ENCODE peak calls at places on chromosome 19, in ten cellular contexts. Z, L, T, I, G, V, Q, F, M and U are unnamed samples. For H3K36me3 and H3K4me1, the result is how much of the 10 kb centered on the place peaks cover.

GRCh38 chr19:6239401-6239844 is 40.4 kb downstream of the MLLT1 start:
- DNase-seq in Q (no peak), M (no peak), I (peak), T (no peak), G (no peak), L (peak), V (no peak), Z (peak), F (no peak), U (no peak)

GRCh38 chr19:39928357-39928725 is 6.1 kb downstream of the FCGBP start:
- DNase-seq in G (no peak), I (no peak), Z (no peak), T (no peak), V (no peak), F (no peak), L (no peak), M (no peak), Q (no peak), U (no peak)

GRCh38 chr19:48630289-48631036 is 6.7 kb downstream of the DBP start:
- DNase-seq in M (no peak), L (peak), V (no peak), Q (no peak), F (peak), Z (no peak), T (no peak), G (peak), I (peak), U (no peak)

GRCh38 chr19:17627921-17628320 is 60.2 kb downstream of the UNC13A start:
- DNase-seq in Q (no peak), V (no peak), L (no peak), T (no peak), G (no peak), M (no peak), I (peak), Z (no peak), F (no peak), U (no peak)

GRCh38 chr19:15374105-15374651 is 5.4 kb downstream of the AKAP8 start:
- DNase-seq in F (no peak), I (peak), M (no peak), Q (no peak), G (peak), L (no peak), T (no peak), V (no peak), Z (no peak), U (no peak)

GRCh38 chr19:53657330-53657729 is 25.5 kb downstream of the DPRX start:
- DNase-seq in F (no peak), L (no peak), G (no peak), Q (no peak), V (no peak), T (no peak), Z (no peak), M (no peak), I (no peak), U (no peak)

GRCh38 chr19:39237200-39238184 is 7.3 kb downstream of the IFNL3 start:
- DNase-seq in I (no peak), M (peak), Z (peak), F (peak), V (no peak), T (no peak), Q (peak), L (no peak), G (no peak), U (peak)

GRCh38 chr19:43562211-43562697 is 13.1 kb downstream of the XRCC1 start:
- DNase-seq in L (no peak), I (no peak), Z (no peak), F (no peak), Q (no peak), G (no peak), V (no peak), M (no peak), T (no peak), U (no peak)

GRCh38 chr19:46866407-46867132 is 5.8 kb downstream of the ARHGAP35 start:
- DNase-seq in T (no peak), Q (no peak), V (peak), L (no peak), F (no peak), M (no peak), I (no peak), Z (no peak), G (no peak), U (no peak)

GRCh38 chr19:30676990-30677679 is 305.0 kb downstream of the ZNF536 start:
- DNase-seq in I (no peak), Z (no peak), G (no peak), L (no peak), M (no peak), F (no peak), T (no peak), Q (no peak), V (no peak), U (no peak)

GRCh38 chr19:58569943-58570670 is 3.0 kb downstream of the MZF1 start:
- DNase-seq in Q (no peak), G (no peak), M (peak), L (no peak), Z (no peak), I (no peak), V (no peak), T (no peak), F (no peak), U (no peak)

GRCh38 chr19:10858204-10858828 is 10.1 kb downstream of the C19orf38 start:
- DNase-seq in G (no peak), T (no peak), Z (no peak), L (no peak), Q (no peak), I (no peak), V (peak), F (peak), M (no peak), U (no peak)

GRCh38 chr19:38049105-38049649 is 142.2 kb downstream of the SIPA1L3 start:
- DNase-seq in G (no peak), Q (no peak), Z (no peak), M (no peak), T (no peak), I (no peak), L (no peak), F (no peak), V (no peak), U (no peak)

GRCh38 chr19:51777570-51778460 is 16.8 kb downstream of the FPR2 start:
- DNase-seq in G (no peak), M (no peak), T (no peak), V (peak), L (peak), F (peak), Q (peak), I (peak), Z (peak), U (peak)

GRCh38 chr19:14023404-14024235 is 4.3 kb upstream of the RLN3 start:
- DNase-seq in M (no peak), F (peak), Z (peak), V (peak), L (no peak), T (no peak), Q (no peak), I (peak), G (no peak), U (peak)

GRCh38 chr19:10228925-10229324 is 2.2 kb downstream of the S1PR2 start:
- DNase-seq in Z (no peak), T (no peak), F (peak), Q (no peak), V (peak), M (no peak), I (no peak), G (no peak), L (no peak), U (peak)

GRCh38 chr19:43780706-43781525 is at the start of gene KCNN4:
- DNase-seq in L (no peak), T (no peak), M (no peak), I (no peak), Z (peak), G (no peak), Q (peak), F (no peak), V (peak), U (no peak)

GRCh38 chr19:2237869-2238153 is 1.2 kb downstream of the SF3A2 start:
- DNase-seq in Q (no peak), G (no peak), F (no peak), T (no peak), L (no peak), V (no peak), Z (no peak), M (no peak), I (no peak), U (no peak)

GRCh38 chr19:2237051-2237868 is 636 bp downstream of the SF3A2 start:
- DNase-seq in M (no peak), I (no peak), F (no peak), T (no peak), V (no peak), Z (no peak), L (no peak), Q (no peak), G (no peak), U (no peak)

GRCh38 chr19:2235396-2236284 is 489 bp downstream of the PLEKHJ1 start:
- DNase-seq in G (no peak), I (no peak), Z (no peak), T (no peak), L (peak), M (no peak), Q (no peak), F (peak), V (peak), U (peak)

GRCh38 chr19:2235026-2235395 is 1.1 kb downstream of the PLEKHJ1 start:
- DNase-seq in I (no peak), G (no peak), V (peak), M (no peak), Z (peak), F (no peak), Q (no peak), T (no peak), L (no peak), U (no peak)

GRCh38 chr19:2236285-2237050 is at the start of the genes PLEKHJ1 and SF3A2:
- DNase-seq in G (peak), T (peak), Q (peak), Z (peak), V (peak), I (peak), M (peak), L (peak), F (peak), U (peak)
- H3K36me3 ChIP-seq in G (under half), T (under half), Q (under half), Z (under half), V (under half), I (under half), M (under half), L (under half), F (under half), U (half or more)

DNA sequence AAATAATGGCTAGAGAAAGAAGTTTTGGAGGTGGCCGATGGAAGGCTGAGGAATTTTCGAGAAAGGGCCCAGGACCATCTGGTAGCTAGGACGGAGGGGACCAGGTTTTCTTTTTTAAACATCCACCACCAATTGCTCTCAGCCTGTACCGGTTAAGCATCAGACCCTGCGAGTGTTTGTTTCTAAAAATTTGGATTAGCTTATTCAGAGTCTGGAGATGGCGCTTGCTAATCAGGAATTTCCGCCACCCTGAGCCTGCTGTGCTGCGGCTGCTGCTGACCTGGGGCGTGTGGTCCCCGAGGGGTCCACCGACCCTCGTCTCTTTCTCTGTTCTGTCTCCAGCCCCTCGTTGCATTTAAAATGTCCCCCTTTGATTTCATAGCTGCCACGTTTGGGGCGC is 2.0 kb downstream of the UHRF1 start:
- DNase-seq in T (no peak), Z (no peak), L (no peak), I (no peak), G (no peak), V (peak), Q (no peak), F (no peak), M (no peak), U (no peak)
- H3K4me1 ChIP-seq in T (under half), Z (half or more), L (under half), I (under half), G (under half), V (under half), Q (half or more), F (under half), M (under half), U (under half)

GRCh38 chr19:45320997-45321775 is 1.5 kb downstream of the CKM start:
- DNase-seq in T (no peak), M (no peak), F (no peak), I (no peak), V (no peak), Q (no peak), G (no peak), Z (peak), L (no peak), U (no peak)

GRCh38 chr19:45323671-45324081 is 1.0 kb upstream of the CKM start:
- DNase-seq in I (peak), Q (no peak), M (no peak), G (peak), Z (no peak), L (peak), F (peak), V (peak), T (no peak), U (no peak)

GRCh38 chr19:45322311-45322710 is 364 bp downstream of the CKM start:
- DNase-seq in I (no peak), G (no peak), V (no peak), Z (no peak), Q (no peak), M (no peak), T (no peak), L (no peak), F (no peak), U (no peak)

GRCh38 chr19:45322744-45323281 is at the start of gene CKM:
- DNase-seq in L (peak), G (peak), Z (no peak), F (no peak), I (peak), V (no peak), M (no peak), Q (no peak), T (no peak), U (no peak)

GRCh38 chr19:45321848-45322247 is 827 bp downstream of the CKM start:
- DNase-seq in T (no peak), M (no peak), F (no peak), L (peak), Q (no peak), I (peak), V (no peak), G (no peak), Z (no peak), U (no peak)
- H3K36me3 ChIP-seq in T (under half), M (under half), F (under half), L (under half), Q (under half), I (under half), V (under half), G (under half), Z (under half), U (under half)

GRCh38 chr19:33302175-33302973 is at the start of gene CEBPA:
- DNase-seq in F (peak), M (peak), T (no peak), Z (peak), I (peak), Q (peak), V (peak), G (peak), L (peak), U (peak)
- H3K4me1 ChIP-seq in F (under half), M (under half), T (under half), Z (under half), I (under half), Q (under half), V (under half), G (under half), L (under half), U (under half)